ENCODE peak calls at places on chromosomes 7 and 10, in nine cellular contexts. B is H7, W is psoas muscle, K is GM23248, A is amniotic epithelial cell, J is neural crest cell, O is SK-N-SH, G is HTR-8/SVneo, C is NT2/D1. H is an unnamed sample.

GRCh38 chr10:75035975-75036708 is 75.3 kb upstream of the SAMD8 start:
- DNase-seq in B (no peak), W (no peak), K (peak; percentile 77), A (peak; percentile 68), J (no peak), O (no peak), G (no peak), C (no peak), H (peak; percentile 46)

GRCh38 chr10:789831-790701 is 100.6 kb upstream of the DIP2C start:
- DNase-seq in B (peak; percentile 81), W (no peak), K (no peak), A (no peak), J (no peak), O (peak; percentile 50), G (no peak), C (no peak), H (no peak)

GRCh38 chr7:157690833-157691382 is 354.1 kb downstream of the DNAJB6 start:
- DNase-seq in B (peak; percentile 97), W (peak; percentile 55), K (peak; percentile 51), A (peak; percentile 17), J (peak; percentile 63), O (peak; percentile 99), G (no peak), C (no peak), H (no peak)

GRCh38 chr10:85548038-85548437 is 818.6 kb downstream of the GRID1 start:
- DNase-seq in B (peak; percentile 2), W (no peak), K (peak; percentile 24), A (no peak), J (no peak), O (peak; percentile 21), G (peak; percentile 13), C (no peak), H (no peak)

GRCh38 chr10:96339956-96340904 is 18.6 kb downstream of the OPALIN start:
- DNase-seq in B (peak; percentile 46), W (peak; percentile 23), K (peak; percentile 83), A (peak; percentile 60), J (peak; percentile 62), O (peak; percentile 45), G (peak; percentile 69), C (peak; percentile 75), H (peak; percentile 44)

GRCh38 chr10:110556993-110557601 is 10.4 kb upstream of the SMC3 start:
- DNase-seq in B (peak; percentile 47), W (no peak), K (peak; percentile 83), A (peak; percentile 50), J (peak; percentile 46), O (peak; percentile 41), G (peak; percentile 10), C (no peak), H (peak; percentile 38)

GRCh38 chr10:31698169-31698890 is 230.3 kb downstream of the ARHGAP12 start:
- DNase-seq in B (no peak), W (no peak), K (peak; percentile 95), A (peak; percentile 94), J (no peak), O (no peak), G (no peak), C (no peak), H (peak; percentile 82)

GRCh38 chr10:74922921-74923320 is 96.5 kb downstream of the KAT6B start:
- DNase-seq in B (no peak), W (no peak), K (peak; percentile 45), A (peak; percentile 27), J (no peak), O (no peak), G (no peak), C (no peak), H (no peak)

GRCh38 chr7:4861673-4862072 is at the start of gene PAPOLB:
- DNase-seq in B (peak; percentile 43), W (no peak), K (peak; percentile 17), A (no peak), J (no peak), O (no peak), G (no peak), C (no peak), H (no peak)

GRCh38 chr10:127320176-127320575 is 123.8 kb upstream of the INSYN2A start:
- DNase-seq in B (no peak), W (no peak), K (peak; percentile 36), A (no peak), J (no peak), O (no peak), G (no peak), C (no peak), H (no peak)

H was measured in LHCN-M2.